ENCODE peak calls at places on chromosomes 3 and 15, in nine cellular contexts. One of them, this sample, is unnamed.

GRCh38 chr3:46372492-46373359 is 2.0 kb downstream of the CCR5 start:
- DNase-seq in choroid plexus epithelial cell: peak; percentile 72
- DNase-seq in K562: peak; percentile 18
- DNase-seq in astrocyte of the cerebellum: peak; percentile 1
- DNase-seq in CD8-positive, alpha-beta T cell: no peak
- DNase-seq in lower leg skin: no peak
- DNase-seq in osteoblast: no peak
- DNase-seq in endothelial cell of umbilical vein: no peak
- DNase-seq in right lobe of liver: no peak
- DNase-seq in this sample: no peak

GRCh38 chr3:55964491-55964980 is 477.4 kb upstream of the WNT5A start:
- DNase-seq in osteoblast: no peak
- DNase-seq in endothelial cell of umbilical vein: no peak
- DNase-seq in choroid plexus epithelial cell: no peak
- DNase-seq in lower leg skin: no peak
- DNase-seq in CD8-positive, alpha-beta T cell: no peak
- DNase-seq in right lobe of liver: no peak
- DNase-seq in astrocyte of the cerebellum: peak; percentile 32
- DNase-seq in K562: no peak
- DNase-seq in this sample: no peak

GRCh38 chr15:78661001-78661400 is 20.0 kb upstream of the CHRNB4 start:
- DNase-seq in astrocyte of the cerebellum: no peak
- DNase-seq in K562: no peak
- DNase-seq in endothelial cell of umbilical vein: no peak
- DNase-seq in osteoblast: no peak
- DNase-seq in choroid plexus epithelial cell: no peak
- DNase-seq in right lobe of liver: no peak
- DNase-seq in lower leg skin: no peak
- DNase-seq in CD8-positive, alpha-beta T cell: no peak
- DNase-seq in this sample: no peak

GRCh38 chr15:57571725-57572124 is 20.0 kb upstream of the MYZAP start:
- DNase-seq in osteoblast: no peak
- DNase-seq in choroid plexus epithelial cell: no peak
- DNase-seq in astrocyte of the cerebellum: no peak
- DNase-seq in K562: no peak
- DNase-seq in lower leg skin: no peak
- DNase-seq in CD8-positive, alpha-beta T cell: no peak
- DNase-seq in right lobe of liver: no peak
- DNase-seq in endothelial cell of umbilical vein: no peak
- DNase-seq in this sample: no peak

GRCh38 chr3:159839561-159840379 is 148.9 kb upstream of the IL12A start:
- DNase-seq in endothelial cell of umbilical vein: no peak
- DNase-seq in CD8-positive, alpha-beta T cell: no peak
- DNase-seq in astrocyte of the cerebellum: no peak
- DNase-seq in K562: no peak
- DNase-seq in lower leg skin: no peak
- DNase-seq in osteoblast: no peak
- DNase-seq in choroid plexus epithelial cell: no peak
- DNase-seq in right lobe of liver: no peak
- DNase-seq in this sample: peak; percentile 93

GRCh38 chr3:177680442-177680821 is 483.1 kb upstream of the TBL1XR1 start:
- DNase-seq in astrocyte of the cerebellum: no peak
- DNase-seq in choroid plexus epithelial cell: peak; percentile 61
- DNase-seq in K562: no peak
- DNase-seq in endothelial cell of umbilical vein: peak; percentile 27
- DNase-seq in osteoblast: no peak
- DNase-seq in CD8-positive, alpha-beta T cell: no peak
- DNase-seq in lower leg skin: no peak
- DNase-seq in right lobe of liver: no peak
- DNase-seq in this sample: no peak

GRCh38 chr15:31307270-31308184 is 19.1 kb upstream of the KLF13 start:
- DNase-seq in endothelial cell of umbilical vein: no peak
- DNase-seq in CD8-positive, alpha-beta T cell: no peak
- DNase-seq in right lobe of liver: peak; percentile 38
- DNase-seq in astrocyte of the cerebellum: no peak
- DNase-seq in choroid plexus epithelial cell: no peak
- DNase-seq in K562: no peak
- DNase-seq in osteoblast: peak; percentile 62
- DNase-seq in lower leg skin: peak; percentile 11
- DNase-seq in this sample: no peak

GRCh38 chr3:146625117-146625775 is 20.1 kb upstream of the PLSCR5 start:
- DNase-seq in K562: no peak
- DNase-seq in endothelial cell of umbilical vein: peak; percentile 66
- DNase-seq in CD8-positive, alpha-beta T cell: no peak
- DNase-seq in astrocyte of the cerebellum: no peak
- DNase-seq in choroid plexus epithelial cell: peak; percentile 62
- DNase-seq in right lobe of liver: no peak
- DNase-seq in lower leg skin: no peak
- DNase-seq in osteoblast: no peak
- DNase-seq in this sample: no peak

GRCh38 chr3:149547413-149547812 is 72.9 kb downstream of the TM4SF4 start:
- DNase-seq in osteoblast: no peak
- DNase-seq in choroid plexus epithelial cell: no peak
- DNase-seq in CD8-positive, alpha-beta T cell: no peak
- DNase-seq in astrocyte of the cerebellum: peak; percentile 81
- DNase-seq in right lobe of liver: peak; percentile 82
- DNase-seq in K562: no peak
- DNase-seq in lower leg skin: peak; percentile 63
- DNase-seq in endothelial cell of umbilical vein: no peak
- DNase-seq in this sample: peak; percentile 36

GRCh38 chr15:92157666-92158298 is 235.9 kb upstream of the ST8SIA2 start:
- DNase-seq in choroid plexus epithelial cell: no peak
- DNase-seq in lower leg skin: no peak
- DNase-seq in astrocyte of the cerebellum: no peak
- DNase-seq in K562: no peak
- DNase-seq in CD8-positive, alpha-beta T cell: no peak
- DNase-seq in endothelial cell of umbilical vein: no peak
- DNase-seq in osteoblast: no peak
- DNase-seq in right lobe of liver: no peak
- DNase-seq in this sample: no peak

GRCh38 chr3:73432021-73432722 is 192.6 kb downstream of the PDZRN3 start:
- DNase-seq in astrocyte of the cerebellum: peak; percentile 19
- DNase-seq in right lobe of liver: no peak
- DNase-seq in lower leg skin: no peak
- DNase-seq in choroid plexus epithelial cell: peak; percentile 71
- DNase-seq in osteoblast: no peak
- DNase-seq in CD8-positive, alpha-beta T cell: no peak
- DNase-seq in K562: peak; percentile 37
- DNase-seq in endothelial cell of umbilical vein: peak; percentile 42
- DNase-seq in this sample: no peak

GRCh38 chr15:100284701-100285100 is 57.1 kb downstream of the ADAMTS17 start:
- DNase-seq in lower leg skin: no peak
- DNase-seq in endothelial cell of umbilical vein: no peak
- DNase-seq in CD8-positive, alpha-beta T cell: no peak
- DNase-seq in osteoblast: no peak
- DNase-seq in astrocyte of the cerebellum: peak; percentile 8
- DNase-seq in K562: no peak
- DNase-seq in choroid plexus epithelial cell: no peak
- DNase-seq in right lobe of liver: peak; percentile 93
- DNase-seq in this sample: no peak

GRCh38 chr3:118637866-118638265 is 396.8 kb downstream of the IGSF11 start:
- DNase-seq in choroid plexus epithelial cell: no peak
- DNase-seq in lower leg skin: no peak
- DNase-seq in right lobe of liver: no peak
- DNase-seq in astrocyte of the cerebellum: no peak
- DNase-seq in CD8-positive, alpha-beta T cell: no peak
- DNase-seq in K562: peak; percentile 0
- DNase-seq in endothelial cell of umbilical vein: no peak
- DNase-seq in osteoblast: no peak
- DNase-seq in this sample: peak; percentile 32

GRCh38 chr15:95087253-95087609 is 855.9 kb downstream of the MCTP2 start:
- DNase-seq in CD8-positive, alpha-beta T cell: no peak
- DNase-seq in osteoblast: no peak
- DNase-seq in right lobe of liver: no peak
- DNase-seq in lower leg skin: no peak
- DNase-seq in K562: no peak
- DNase-seq in endothelial cell of umbilical vein: no peak
- DNase-seq in astrocyte of the cerebellum: no peak
- DNase-seq in choroid plexus epithelial cell: peak; percentile 65
- DNase-seq in this sample: no peak

GRCh38 chr3:62051506-62051905 is 321.8 kb downstream of the FEZF2 start:
- DNase-seq in osteoblast: no peak
- DNase-seq in astrocyte of the cerebellum: peak; percentile 16
- DNase-seq in CD8-positive, alpha-beta T cell: no peak
- DNase-seq in endothelial cell of umbilical vein: peak; percentile 61
- DNase-seq in right lobe of liver: no peak
- DNase-seq in K562: peak; percentile 15
- DNase-seq in lower leg skin: no peak
- DNase-seq in choroid plexus epithelial cell: peak; percentile 60
- DNase-seq in this sample: no peak

GRCh38 chr3:69994934-69995333 is 4.6 kb upstream of the SAMMSON start:
- DNase-seq in astrocyte of the cerebellum: no peak
- DNase-seq in lower leg skin: no peak
- DNase-seq in right lobe of liver: no peak
- DNase-seq in choroid plexus epithelial cell: no peak
- DNase-seq in K562: no peak
- DNase-seq in osteoblast: no peak
- DNase-seq in CD8-positive, alpha-beta T cell: no peak
- DNase-seq in endothelial cell of umbilical vein: no peak
- DNase-seq in this sample: no peak

GRCh38 chr3:157063926-157064325 is 96.0 kb downstream of the CCNL1 start:
- DNase-seq in astrocyte of the cerebellum: peak; percentile 90
- DNase-seq in osteoblast: no peak
- DNase-seq in CD8-positive, alpha-beta T cell: no peak
- DNase-seq in K562: no peak
- DNase-seq in lower leg skin: no peak
- DNase-seq in right lobe of liver: no peak
- DNase-seq in choroid plexus epithelial cell: peak; percentile 53
- DNase-seq in endothelial cell of umbilical vein: no peak
- DNase-seq in this sample: no peak

GRCh38 chr15:85404922-85405293 is 24.5 kb downstream of the AKAP13 start:
- DNase-seq in osteoblast: no peak
- DNase-seq in right lobe of liver: no peak
- DNase-seq in choroid plexus epithelial cell: no peak
- DNase-seq in K562: no peak
- DNase-seq in endothelial cell of umbilical vein: peak; percentile 90
- DNase-seq in astrocyte of the cerebellum: peak; percentile 43
- DNase-seq in CD8-positive, alpha-beta T cell: no peak
- DNase-seq in lower leg skin: no peak
- DNase-seq in this sample: no peak

GRCh38 chr15:49215768-49216739 is 46.0 kb downstream of the GALK2 start:
- DNase-seq in astrocyte of the cerebellum: no peak
- DNase-seq in osteoblast: no peak
- DNase-seq in K562: no peak
- DNase-seq in endothelial cell of umbilical vein: no peak
- DNase-seq in lower leg skin: no peak
- DNase-seq in right lobe of liver: no peak
- DNase-seq in choroid plexus epithelial cell: peak; percentile 31
- DNase-seq in CD8-positive, alpha-beta T cell: no peak
- DNase-seq in this sample: no peak

DNA sequence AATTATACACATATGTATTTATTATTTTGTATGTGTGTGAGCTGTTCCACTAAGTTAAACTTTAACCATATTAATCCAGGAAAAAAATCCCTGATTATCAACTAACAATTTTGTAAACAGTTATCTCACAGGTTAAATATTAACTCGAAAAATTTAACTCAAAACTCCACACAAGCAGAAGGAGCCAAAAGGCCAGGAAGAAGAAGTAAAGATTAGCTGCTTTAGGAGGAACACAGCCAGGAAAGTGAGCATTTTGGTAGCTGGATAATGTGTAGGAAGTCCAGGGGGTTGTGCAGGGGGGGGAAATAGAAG is 425.0 kb downstream of the TIGIT start:
- DNase-seq in astrocyte of the cerebellum: no peak
- DNase-seq in osteoblast: no peak
- DNase-seq in choroid plexus epithelial cell: no peak
- DNase-seq in lower leg skin: no peak
- DNase-seq in right lobe of liver: no peak
- DNase-seq in K562: no peak
- DNase-seq in endothelial cell of umbilical vein: no peak
- DNase-seq in CD8-positive, alpha-beta T cell: no peak
- DNase-seq in this sample: no peak
- H3K4me3 ChIP-seq in astrocyte of the cerebellum: no peak overlapping the region
- H3K4me3 ChIP-seq in osteoblast: no peak overlapping the region
- H3K4me3 ChIP-seq in choroid plexus epithelial cell: no peak overlapping the region
- H3K4me3 ChIP-seq in lower leg skin: no peak overlapping the region
- H3K4me3 ChIP-seq in right lobe of liver: no peak overlapping the region
- H3K4me3 ChIP-seq in K562: no peak overlapping the region
- H3K4me3 ChIP-seq in endothelial cell of umbilical vein: no peak overlapping the region
- H3K4me3 ChIP-seq in CD8-positive, alpha-beta T cell: no peak overlapping the region
- H3K4me3 ChIP-seq in this sample: no peak overlapping the region

DNA sequence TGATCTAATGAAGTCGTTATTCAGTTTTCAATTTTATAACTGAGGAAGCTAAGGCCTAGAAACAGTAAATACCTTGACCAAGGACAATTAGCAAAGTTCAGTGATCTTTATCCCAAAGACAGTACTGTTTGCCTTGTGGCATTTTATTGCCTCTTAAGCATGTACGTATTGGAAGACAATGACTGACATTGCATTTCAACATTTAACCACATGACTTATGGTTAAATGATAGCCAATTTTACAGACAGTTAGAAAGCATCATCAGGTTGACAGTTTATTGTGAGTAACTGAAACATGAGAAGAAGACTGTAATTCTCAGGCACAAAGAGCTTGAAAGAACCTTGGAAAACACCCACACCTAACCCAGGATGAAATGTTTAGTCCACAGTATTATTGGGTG is 390.8 kb upstream of the ZNF385D start:
- DNase-seq in osteoblast: no peak
- DNase-seq in endothelial cell of umbilical vein: no peak
- DNase-seq in right lobe of liver: no peak
- DNase-seq in K562: no peak
- DNase-seq in CD8-positive, alpha-beta T cell: no peak
- DNase-seq in lower leg skin: no peak
- DNase-seq in choroid plexus epithelial cell: no peak
- DNase-seq in astrocyte of the cerebellum: no peak
- DNase-seq in this sample: no peak
- TF ChIP-seq CTCF in osteoblast: no peak
- TF ChIP-seq CTCF in endothelial cell of umbilical vein: no peak
- TF ChIP-seq CTCF in right lobe of liver: no peak
- TF ChIP-seq CTCF in K562: no peak
- TF ChIP-seq CTCF in CD8-positive, alpha-beta T cell: no peak
- TF ChIP-seq CTCF in lower leg skin: no peak
- TF ChIP-seq CTCF in choroid plexus epithelial cell: no peak
- TF ChIP-seq CTCF in astrocyte of the cerebellum: no peak
- TF ChIP-seq CTCF in this sample: no peak

DNA sequence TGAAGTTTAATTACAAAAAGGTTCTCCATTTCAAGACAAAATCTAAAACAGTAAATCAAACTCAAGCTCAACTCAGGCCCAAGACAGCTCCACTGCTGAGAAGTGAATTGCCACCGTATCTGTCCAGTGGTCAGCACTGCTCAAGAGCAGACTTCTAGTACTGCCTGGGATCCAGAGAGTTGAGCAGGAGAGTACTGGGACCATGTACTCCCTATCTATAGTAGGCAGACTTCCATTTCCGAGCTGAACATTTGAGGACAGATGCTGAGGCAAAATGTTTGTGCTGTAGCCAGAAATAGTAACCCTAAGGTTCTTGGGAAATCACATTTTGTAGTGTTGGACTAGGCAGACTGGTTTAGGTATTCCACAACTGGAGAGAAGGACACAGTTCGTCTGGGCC is 44.1 kb downstream of the MRPL3 start:
- DNase-seq in astrocyte of the cerebellum: no peak
- DNase-seq in K562: no peak
- DNase-seq in osteoblast: no peak
- DNase-seq in choroid plexus epithelial cell: no peak
- DNase-seq in CD8-positive, alpha-beta T cell: no peak
- DNase-seq in lower leg skin: no peak
- DNase-seq in endothelial cell of umbilical vein: no peak
- DNase-seq in right lobe of liver: no peak
- DNase-seq in this sample: no peak
- H3K4me3 ChIP-seq in astrocyte of the cerebellum: no peak overlapping the region
- H3K4me3 ChIP-seq in K562: no peak overlapping the region
- H3K4me3 ChIP-seq in osteoblast: no peak overlapping the region
- H3K4me3 ChIP-seq in choroid plexus epithelial cell: no peak overlapping the region
- H3K4me3 ChIP-seq in CD8-positive, alpha-beta T cell: no peak overlapping the region
- H3K4me3 ChIP-seq in lower leg skin: no peak overlapping the region
- H3K4me3 ChIP-seq in endothelial cell of umbilical vein: no peak overlapping the region
- H3K4me3 ChIP-seq in right lobe of liver: no peak overlapping the region
- H3K4me3 ChIP-seq in this sample: no peak overlapping the region

GRCh38 chr15:41860049-41860828 is 21.6 kb downstream of the PLA2G4B start:
- DNase-seq in astrocyte of the cerebellum: no peak
- DNase-seq in CD8-positive, alpha-beta T cell: no peak
- DNase-seq in choroid plexus epithelial cell: no peak
- DNase-seq in K562: peak; percentile 40
- DNase-seq in right lobe of liver: no peak
- DNase-seq in osteoblast: no peak
- DNase-seq in endothelial cell of umbilical vein: no peak
- DNase-seq in lower leg skin: no peak
- DNase-seq in this sample: no peak
- TF ChIP-seq CTCF in astrocyte of the cerebellum: no peak
- TF ChIP-seq CTCF in CD8-positive, alpha-beta T cell: no peak
- TF ChIP-seq CTCF in choroid plexus epithelial cell: peak; percentile 35
- TF ChIP-seq CTCF in K562: peak; percentile 27
- TF ChIP-seq CTCF in right lobe of liver: peak; percentile 27
- TF ChIP-seq CTCF in osteoblast: no peak
- TF ChIP-seq CTCF in endothelial cell of umbilical vein: peak; percentile 6
- TF ChIP-seq CTCF in lower leg skin: no peak
- TF ChIP-seq CTCF in this sample: no peak